ENCODE peak calls at places on chromosomes 3 and 15, in five cellular contexts. W is trophoblast cell, L is mesenchymal stem cell, A is IMR-90, G is mesendoderm. J is an unnamed sample.
A peak's percentile ranks its signal among the peaks of the same experiment; 100 is the strongest.

GRCh38 chr15:63593705-63594671 is 3.2 kb upstream of the FBXL22 start:
- DNase-seq in W (no peak), L (no peak), A (no peak), G (no peak), J (no peak)

GRCh38 chr15:68385671-68386586 is 46.0 kb downstream of the ITGA11 start:
- DNase-seq in W (no peak), L (no peak), A (no peak), G (no peak), J (no peak)

GRCh38 chr3:48034000-48034516 is 17.8 kb upstream of the MAP4 start:
- DNase-seq in W (no peak), L (peak; percentile 79), A (peak; percentile 86), G (peak; percentile 87), J (no peak)

GRCh38 chr3:72702997-72703396 is 145.2 kb downstream of the SHQ1 start:
- DNase-seq in W (no peak), L (no peak), A (no peak), G (no peak), J (no peak)

GRCh38 chr3:45595364-45596154 is 1.0 kb downstream of the LIMD1 start:
- DNase-seq in W (no peak), L (no peak), A (no peak), G (no peak), J (no peak)

GRCh38 chr3:40504636-40505430 is 1.0 kb upstream of the ZNF620 start:
- DNase-seq in W (peak; percentile 55), L (peak; percentile 97), A (peak; percentile 99), G (peak; percentile 40), J (no peak)

GRCh38 chr3:179533274-179533673 is 29.5 kb upstream of the ACTL6A start:
- DNase-seq in W (no peak), L (no peak), A (no peak), G (no peak), J (no peak)

GRCh38 chr3:187013080-187013838 is 82.9 kb downstream of the ST6GAL1 start:
- DNase-seq in W (no peak), L (peak; percentile 34), A (peak; percentile 74), G (no peak), J (no peak)

GRCh38 chr3:162367443-162368132 is 871.0 kb downstream of the OTOL1 start:
- DNase-seq in W (no peak), L (peak; percentile 71), A (peak; percentile 61), G (no peak), J (no peak)

DNA sequence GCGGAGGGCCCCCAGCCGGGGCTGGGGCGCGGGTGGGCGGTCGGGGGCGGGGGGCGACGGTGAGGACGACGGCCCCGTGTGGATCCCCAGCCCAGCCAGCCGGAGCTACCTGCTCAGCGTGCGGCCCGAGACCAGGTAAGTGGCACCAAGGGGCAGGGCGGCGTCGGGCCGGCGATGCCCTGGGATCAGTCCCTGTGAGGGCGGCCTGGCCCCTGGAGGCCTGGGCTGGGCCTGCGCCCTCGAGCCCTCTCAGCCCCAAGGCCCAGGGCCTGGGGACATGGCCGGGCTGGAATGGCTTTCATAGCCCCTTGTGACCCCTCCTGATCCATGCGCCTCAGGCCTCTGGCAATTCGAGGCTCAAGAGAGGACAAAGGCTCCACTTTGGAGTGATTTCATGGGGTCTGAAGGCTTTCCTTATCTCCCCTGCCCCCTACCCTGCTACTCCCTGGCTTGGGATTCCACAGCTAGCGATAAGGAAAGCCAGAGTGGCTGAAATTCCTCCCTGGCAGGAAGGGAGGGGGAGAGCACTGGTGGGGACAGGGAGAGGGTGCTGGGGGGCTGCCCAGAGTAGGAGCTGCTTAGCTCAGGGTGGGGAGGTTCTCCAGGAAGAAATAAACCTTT is 415 bp downstream of the ALPK3 start:
- DNase-seq in W (peak; percentile 46), L (peak; percentile 18), A (no peak), G (peak; percentile 98), J (peak; percentile 39)
- H3K4me3 ChIP-seq in W (peak overlapping the region; percentile 75), L (no peak overlapping the region), A (no peak overlapping the region), G (peak overlapping the region; percentile 28), J (no peak overlapping the region)

DNA sequence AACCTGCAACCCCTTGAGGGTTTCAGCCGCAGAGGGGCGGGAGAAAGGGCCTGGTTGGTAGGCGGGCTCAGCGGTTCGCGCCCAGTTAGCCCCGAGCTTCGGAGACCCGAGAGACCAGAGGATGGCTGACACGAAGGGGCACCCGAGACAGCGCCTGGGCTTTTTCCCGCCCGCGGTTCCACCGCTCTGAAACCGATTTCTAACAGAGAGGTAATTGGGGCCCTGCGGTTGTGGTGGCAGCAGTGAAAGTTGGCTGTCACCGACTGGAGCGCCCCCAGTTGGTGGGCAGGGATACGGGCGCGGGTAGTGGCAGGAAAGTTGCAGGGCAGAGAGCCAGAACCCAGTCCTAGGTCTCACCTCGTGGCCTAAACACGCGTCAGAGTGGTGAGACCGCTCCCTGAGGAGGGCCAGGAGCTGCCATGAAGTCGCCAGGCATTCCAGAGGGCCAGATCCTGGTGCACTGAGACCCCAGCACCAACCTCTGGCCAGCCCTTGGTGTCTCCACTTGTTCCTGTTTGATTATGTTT is 590 bp upstream of the ELL3 start:
- DNase-seq in W (peak; percentile 67), L (peak; percentile 87), A (peak; percentile 55), G (peak; percentile 78), J (peak; percentile 49)
- H3K18ac ChIP-seq in W (no peak overlapping the region), L (peak overlapping the region; percentile 60), A (no peak overlapping the region), G (no peak overlapping the region), J (peak overlapping the region; percentile 53)

GRCh38 chr3:126021224-126021623 is 52.2 kb downstream of the ROPN1B start:
- DNase-seq in W (no peak), L (no peak), A (no peak), G (no peak), J (no peak)
- H3K4me3 ChIP-seq in W (no peak overlapping the region), L (no peak overlapping the region), A (no peak overlapping the region), G (no peak overlapping the region), J (no peak overlapping the region)

DNA sequence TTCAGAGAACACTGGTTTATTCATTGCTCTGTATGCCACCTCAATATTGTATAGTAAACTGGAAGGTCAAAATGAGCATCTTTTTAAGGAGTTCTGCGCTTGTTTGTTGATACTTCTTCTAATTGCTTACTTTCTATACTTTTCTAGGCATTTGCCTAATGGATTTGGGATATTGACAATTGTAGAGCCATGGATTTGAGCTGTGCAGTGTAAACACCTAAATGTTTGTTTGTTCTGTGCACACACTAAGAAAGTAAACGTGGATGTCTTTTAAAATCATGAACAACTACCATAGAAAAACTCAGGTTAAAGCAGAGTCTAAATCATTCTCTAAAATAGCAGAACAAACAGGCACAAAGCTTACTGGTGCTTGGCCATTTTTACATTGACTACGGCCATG is 436.6 kb upstream of the GBE1 start:
- DNase-seq in W (no peak), L (no peak), A (no peak), G (no peak), J (no peak)
- H3K18ac ChIP-seq in W (no peak overlapping the region), L (no peak overlapping the region), A (no peak overlapping the region), G (no peak overlapping the region), J (no peak overlapping the region)

GRCh38 chr15:41971893-41972340 is 440 bp downstream of the EHD4 start:
- DNase-seq in W (no peak), L (no peak), A (no peak), G (no peak), J (peak; percentile 39)
- H3K4me3 ChIP-seq in W (peak overlapping the region; percentile 99), L (peak overlapping the region; percentile 99), A (peak overlapping the region; percentile 96), G (peak overlapping the region; percentile 91), J (peak overlapping the region; percentile 95)

GRCh38 chr3:9810357-9810726 is 280 bp downstream of the TTLL3 start:
- DNase-seq in W (no peak), L (no peak), A (no peak), G (peak; percentile 34), J (no peak)

GRCh38 chr3:9810846-9811245 is 784 bp downstream of the TTLL3 start:
- DNase-seq in W (no peak), L (no peak), A (no peak), G (no peak), J (no peak)

GRCh38 chr3:9809239-9809614 is 835 bp upstream of the TTLL3 start:
- DNase-seq in W (peak; percentile 23), L (no peak), A (no peak), G (peak; percentile 79), J (no peak)

GRCh38 chr3:9808345-9809037 is 1.6 kb upstream of the TTLL3 start:
- DNase-seq in W (peak; percentile 13), L (peak; percentile 65), A (peak; percentile 43), G (peak; percentile 81), J (peak; percentile 36)

GRCh38 chr3:9809615-9810356 is at the start of gene TTLL3:
- DNase-seq in W (peak; percentile 46), L (peak; percentile 66), A (peak; percentile 36), G (peak; percentile 80), J (peak; percentile 67)
- H3K18ac ChIP-seq in W (peak within 1 kb of the TSS; percentile 49), L (peak within 1 kb of the TSS; percentile 49), A (peak within 1 kb of the TSS; percentile 18), G (peak within 1 kb of the TSS; percentile 34), J (peak within 1 kb of the TSS; percentile 93)

GRCh38 chr15:31306426-31307269 is 20.0 kb upstream of the KLF13 start:
- DNase-seq in W (no peak), L (no peak), A (no peak), G (peak; percentile 85), J (peak; percentile 90)
- H3K4me3 ChIP-seq in W (no peak overlapping the region), L (no peak overlapping the region), A (no peak overlapping the region), G (no peak overlapping the region), J (no peak overlapping the region)

GRCh38 chr3:8979262-8979661 is 16.0 kb upstream of the RAD18 start:
- DNase-seq in W (no peak), L (no peak), A (peak; percentile 7), G (no peak), J (no peak)

GRCh38 chr3:8976540-8977182 is 13.4 kb upstream of the RAD18 start:
- DNase-seq in W (no peak), L (no peak), A (no peak), G (no peak), J (no peak)

GRCh38 chr3:8974458-8974857 is 11.2 kb upstream of the RAD18 start:
- DNase-seq in W (no peak), L (no peak), A (no peak), G (no peak), J (no peak)

GRCh38 chr3:8972614-8973013 is 9.3 kb upstream of the RAD18 start:
- DNase-seq in W (peak; percentile 21), L (peak; percentile 49), A (peak; percentile 47), G (peak; percentile 51), J (no peak)

GRCh38 chr3:8975081-8976020 is 12.1 kb upstream of the RAD18 start:
- DNase-seq in W (no peak), L (no peak), A (no peak), G (no peak), J (no peak)
- H3K18ac ChIP-seq in W (no peak overlapping the region), L (no peak overlapping the region), A (no peak overlapping the region), G (no peak overlapping the region), J (peak overlapping the region; percentile 84)

DNA sequence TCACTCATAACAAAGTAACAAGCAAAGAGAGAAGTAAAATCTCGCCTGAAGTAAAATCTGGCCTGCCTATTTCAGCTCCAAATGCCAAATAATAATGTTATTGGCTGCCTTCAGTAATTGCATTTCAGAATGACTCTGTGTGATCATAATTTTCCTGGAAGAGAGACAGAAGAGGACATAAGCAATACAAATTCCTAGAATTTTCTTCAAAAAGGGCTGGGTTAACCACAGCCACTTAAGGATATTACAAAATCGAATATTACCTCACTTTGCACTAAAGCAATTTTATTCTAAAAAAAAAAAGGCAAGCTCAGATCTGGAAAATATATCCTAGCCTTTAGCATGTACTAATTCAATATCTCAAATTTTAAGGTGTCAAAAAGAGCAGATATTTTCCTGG is 116.4 kb downstream of the STAC start:
- DNase-seq in W (peak; percentile 57), L (peak; percentile 33), A (no peak), G (no peak), J (no peak)
- H3K4me3 ChIP-seq in W (no peak overlapping the region), L (no peak overlapping the region), A (no peak overlapping the region), G (no peak overlapping the region), J (no peak overlapping the region)